ENCODE peak calls at places on chromosomes 5 and 9, in eight cellular contexts. M is AG09309, P is stomach, V is IMR-90, H is left lung, W is foreskin fibroblast, D is astrocyte of the spinal cord, F is A549. S is an unnamed sample.

GRCh38 chr9:93292664-93293328 is 108.9 kb downstream of the WNK2 start:
- DNase-seq in H (peak; percentile 69), W (no peak), M (no peak), F (no peak), D (no peak), V (no peak), P (no peak), S (no peak)

GRCh38 chr9:134333234-134333873 is 7.1 kb downstream of the RXRA start:
- DNase-seq in H (peak; percentile 80), M (no peak), V (no peak), D (peak; percentile 31), W (peak; percentile 59), F (no peak), P (peak; percentile 75), S (peak; percentile 58)

GRCh38 chr9:38228331-38229122 is 159.5 kb upstream of the SHB start:
- DNase-seq in D (no peak), M (no peak), H (no peak), W (no peak), V (no peak), P (no peak), F (no peak), S (no peak)

GRCh38 chr5:58755397-58755796 is 172.5 kb downstream of the RAB3C start:
- DNase-seq in V (no peak), W (no peak), P (no peak), F (no peak), D (no peak), M (no peak), H (no peak), S (no peak)

GRCh38 chr9:38061326-38061947 is 7.6 kb downstream of the SHB start:
- DNase-seq in W (peak; percentile 52), P (no peak), D (no peak), V (no peak), M (no peak), H (no peak), F (no peak), S (no peak)

GRCh38 chr5:139397921-139398320 is 3.0 kb upstream of the PROB1 start:
- DNase-seq in W (no peak), M (no peak), P (no peak), V (peak; percentile 50), D (no peak), F (no peak), H (no peak), S (no peak)

GRCh38 chr9:68545033-68545705 is 4.5 kb upstream of the TMEM252 start:
- DNase-seq in V (no peak), F (no peak), D (no peak), M (no peak), P (no peak), H (no peak), W (no peak), S (no peak)

GRCh38 chr5:139831624-139832023 is 36.0 kb downstream of the PSD2 start:
- DNase-seq in F (no peak), W (no peak), V (no peak), P (no peak), M (no peak), H (no peak), D (no peak), S (no peak)

GRCh38 chr9:4793412-4794005 is 765 bp downstream of the RCL1 start:
- DNase-seq in P (no peak), W (no peak), H (no peak), F (no peak), V (peak; percentile 31), D (peak; percentile 22), M (no peak), S (no peak)

GRCh38 chr5:111022301-111022700 is 49.2 kb upstream of the TSLP start:
- DNase-seq in F (no peak), V (no peak), W (no peak), H (no peak), D (no peak), M (no peak), P (no peak), S (no peak)

GRCh38 chr9:112699230-112699629 is 18.7 kb downstream of the INIP start:
- DNase-seq in H (no peak), D (no peak), P (no peak), W (no peak), V (no peak), M (no peak), F (no peak), S (no peak)

GRCh38 chr5:81525690-81526089 is 131.8 kb upstream of the ACOT12 start:
- DNase-seq in W (peak; percentile 6), P (no peak), V (peak; percentile 88), H (no peak), D (peak; percentile 53), F (no peak), M (peak; percentile 33), S (no peak)

GRCh38 chr9:128882677-128883590 is 1.0 kb downstream of the LRRC8A start:
- DNase-seq in V (no peak), H (no peak), P (no peak), W (peak; percentile 56), F (no peak), M (no peak), D (peak; percentile 10), S (no peak)

GRCh38 chr9:71005456-71005855 is 116.0 kb downstream of the TRPM3 start:
- DNase-seq in P (no peak), V (no peak), W (no peak), D (no peak), M (no peak), F (no peak), H (no peak), S (no peak)

GRCh38 chr5:1789838-1790462 is 9.7 kb downstream of the MRPL36 start:
- DNase-seq in M (peak; percentile 20), D (peak; percentile 69), W (peak; percentile 83), V (peak; percentile 96), F (no peak), H (no peak), P (no peak), S (no peak)

GRCh38 chr5:24633705-24634325 is 11.0 kb downstream of the CDH10 start:
- DNase-seq in P (no peak), V (peak; percentile 11), D (peak; percentile 47), W (peak; percentile 25), M (no peak), F (peak; percentile 11), H (no peak), S (peak; percentile 38)

GRCh38 chr5:135373747-135374515 is 25.1 kb downstream of the MACROH2A1 start:
- DNase-seq in P (no peak), W (peak; percentile 40), F (no peak), D (no peak), M (no peak), V (no peak), H (no peak), S (peak; percentile 46)

GRCh38 chr5:143921525-143922311 is 109.8 kb downstream of the HMHB1 start:
- DNase-seq in F (peak; percentile 44), M (peak; percentile 81), P (no peak), D (peak; percentile 74), W (peak; percentile 93), H (no peak), V (peak; percentile 85), S (no peak)

GRCh38 chr9:116274293-116274692 is 120.7 kb downstream of the PAPPA start:
- DNase-seq in V (peak; percentile 89), H (no peak), F (no peak), W (no peak), D (peak; percentile 54), M (no peak), P (no peak), S (no peak)

GRCh38 chr5:79111960-79112702 is 522 bp downstream of the BHMT start:
- DNase-seq in D (no peak), F (no peak), H (peak; percentile 77), P (peak; percentile 32), M (no peak), W (peak; percentile 10), V (no peak), S (no peak)

GRCh38 chr5:57166250-57166649 is 7.6 kb upstream of the GPBP1 start:
- DNase-seq in H (no peak), F (no peak), D (no peak), M (no peak), W (peak; percentile 24), P (no peak), V (no peak), S (no peak)

GRCh38 chr9:114056527-114056926 is 21.6 kb downstream of the AMBP start:
- DNase-seq in M (no peak), W (no peak), H (no peak), V (no peak), P (no peak), F (no peak), D (no peak), S (no peak)

GRCh38 chr5:128572546-128573339 is 34.7 kb upstream of the FBN2 start:
- DNase-seq in H (no peak), M (no peak), D (peak; percentile 44), V (peak; percentile 69), W (peak; percentile 79), F (no peak), P (no peak), S (no peak)
- H3K4me3 ChIP-seq in H (no peak overlapping the region), M (no peak overlapping the region), D (no peak overlapping the region), V (no peak overlapping the region), W (no peak overlapping the region), F (no peak overlapping the region), P (no peak overlapping the region), S (no peak overlapping the region)

GRCh38 chr9:6829027-6829426 is 71.3 kb downstream of the KDM4C start:
- DNase-seq in V (peak; percentile 19), M (no peak), D (no peak), H (no peak), F (peak; percentile 18), P (no peak), W (peak; percentile 16), S (no peak)
- TF ChIP-seq CTCF in V (peak; percentile 18), M (no peak), D (no peak), H (no peak), F (no peak), P (no peak), W (no peak), S (no peak)

DNA sequence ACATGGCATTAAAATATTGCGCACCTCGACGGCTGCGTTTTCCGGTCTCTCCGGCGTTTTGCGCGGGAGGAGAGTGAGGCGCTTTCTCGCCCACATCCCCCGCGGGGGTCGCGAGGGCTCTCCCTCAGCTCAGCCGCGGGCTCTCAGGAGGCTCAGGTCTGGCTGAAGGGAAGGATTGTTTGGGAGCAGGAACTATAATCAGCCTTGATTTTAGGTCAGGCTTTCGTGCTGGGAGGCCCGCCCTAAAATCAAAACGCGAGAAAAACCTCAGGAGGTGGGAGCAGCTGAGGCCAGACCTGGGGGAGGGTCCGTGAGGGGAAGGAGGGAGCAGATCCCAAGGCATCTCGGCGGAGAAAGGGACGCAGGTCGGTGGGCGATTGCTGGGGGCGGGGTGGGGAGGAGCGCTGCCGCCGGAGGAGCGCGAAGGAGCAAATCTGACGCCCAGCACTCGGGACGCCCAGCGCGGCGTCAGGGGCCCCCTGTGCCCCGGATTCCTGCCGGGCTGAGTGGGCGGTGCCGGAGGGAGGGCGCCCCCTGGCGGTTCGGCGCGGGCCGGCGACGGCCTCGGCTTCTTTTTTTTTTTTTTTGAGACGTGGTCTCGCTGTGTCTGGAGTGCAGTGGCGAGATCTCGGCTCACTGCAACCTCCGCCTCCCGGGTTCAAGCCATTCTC is 18.7 kb upstream of the RNF130 start:
- DNase-seq in F (peak; percentile 58), V (peak; percentile 59), H (peak; percentile 94), W (peak; percentile 87), M (no peak), D (peak; percentile 56), P (peak; percentile 69), S (peak; percentile 75)
- H3K4me3 ChIP-seq in F (peak overlapping the region; percentile 49), V (peak overlapping the region; percentile 50), H (peak overlapping the region; percentile 38), W (peak overlapping the region; percentile 57), M (peak overlapping the region; percentile 66), D (peak overlapping the region; percentile 56), P (peak overlapping the region; percentile 48), S (peak overlapping the region; percentile 62)

GRCh38 chr5:131495536-131496399 is 139.3 kb downstream of the RAPGEF6 start:
- DNase-seq in H (no peak), P (no peak), D (no peak), W (no peak), M (no peak), V (no peak), F (no peak), S (no peak)

GRCh38 chr5:131491749-131492148 is 143.3 kb downstream of the RAPGEF6 start:
- DNase-seq in W (peak; percentile 47), H (no peak), D (no peak), P (no peak), M (no peak), V (peak; percentile 45), F (no peak), S (no peak)

GRCh38 chr5:131496400-131496713 is 138.7 kb downstream of the RAPGEF6 start:
- DNase-seq in P (no peak), D (no peak), W (no peak), F (no peak), M (no peak), V (no peak), H (no peak), S (no peak)
- TF ChIP-seq CTCF in P (no peak), D (no peak), W (no peak), F (no peak), M (no peak), V (no peak), H (no peak), S (no peak)

S was measured in Caco-2.